ENCODE peak calls at places on chromosome 12, in ten cellular contexts. S is progenitor cell of endocrine pancreas; H is breast epithelium; C is MCF 10A; M is CD4-positive, alpha-beta T cell; L is fibroblast of lung; T is foreskin fibroblast; F is gastrocnemius medialis; Z is upper lobe of right lung; Y is neural crest cell. I is an unnamed sample.

GRCh38 chr12:38771871-38772270 is 133.5 kb downstream of the CPNE8 start:
- DNase-seq in F (no peak), H (no peak), Z (no peak), T (no peak), M (no peak), L (no peak), C (peak; percentile 5), S (no peak), Y (no peak), I (no peak)

GRCh38 chr12:5268424-5269210 is 163.3 kb upstream of the NTF3 start:
- DNase-seq in M (no peak), L (no peak), S (no peak), H (no peak), Z (no peak), C (no peak), Y (no peak), F (no peak), T (no peak), I (no peak)

GRCh38 chr12:93003540-93004239 is 74.6 kb upstream of the EEA1 start:
- DNase-seq in H (no peak), C (peak; percentile 42), T (peak; percentile 9), L (no peak), S (no peak), Y (no peak), F (no peak), Z (no peak), M (no peak), I (no peak)

GRCh38 chr12:21296751-21297406 is 37.8 kb downstream of the SLCO1A2 start:
- DNase-seq in T (peak; percentile 16), F (no peak), L (peak; percentile 8), Z (no peak), S (no peak), C (peak; percentile 26), H (no peak), Y (peak; percentile 6), M (no peak), I (no peak)

GRCh38 chr12:224330-224729 is 10.4 kb upstream of the SLC6A12 start:
- DNase-seq in C (no peak), T (no peak), Z (peak; percentile 39), M (no peak), H (no peak), L (no peak), S (no peak), Y (no peak), F (no peak), I (no peak)

GRCh38 chr12:27488479-27488878 is 35.5 kb upstream of the PPFIBP1 start:
- DNase-seq in M (no peak), F (no peak), H (no peak), Z (no peak), C (no peak), L (no peak), Y (no peak), S (no peak), T (peak; percentile 20), I (no peak)

GRCh38 chr12:51622564-51622963 is 31.5 kb downstream of the SCN8A start:
- DNase-seq in T (peak; percentile 77), S (no peak), C (peak; percentile 24), F (no peak), M (no peak), Y (no peak), L (peak; percentile 69), H (no peak), Z (no peak), I (no peak)

GRCh38 chr12:49838973-49839633 is 3.8 kb downstream of the BCDIN3D start:
- DNase-seq in S (no peak), L (peak; percentile 21), H (peak; percentile 12), M (no peak), Z (no peak), Y (peak; percentile 37), C (peak; percentile 59), F (no peak), T (peak; percentile 77), I (no peak)

DNA sequence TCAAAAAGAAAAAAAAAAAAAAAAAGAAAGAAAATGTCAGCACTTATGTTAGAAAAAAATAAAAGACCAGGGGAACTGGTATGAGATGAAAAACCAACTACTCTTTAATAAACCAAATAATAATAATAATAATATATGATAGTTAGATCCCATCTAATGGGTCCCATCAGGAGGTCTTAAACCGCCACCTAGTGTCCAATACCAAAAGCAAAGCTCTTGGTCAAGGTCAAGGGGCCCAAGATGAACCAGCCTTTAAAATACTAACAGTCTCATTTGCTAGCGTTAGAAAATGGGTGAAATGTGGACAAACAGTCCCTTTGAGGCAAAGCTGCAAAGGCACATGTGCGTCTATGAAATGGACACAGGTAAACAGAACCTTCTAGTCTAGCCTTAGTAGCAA is 12.3 kb downstream of the BRAP start:
- DNase-seq in H (no peak), S (no peak), T (peak; percentile 57), M (no peak), Z (no peak), Y (no peak), F (no peak), C (peak; percentile 46), L (no peak), I (no peak)
- TF ChIP-seq CTCF in H (no peak), S (peak; percentile 40), T (peak; percentile 54), M (no peak), Z (peak; percentile 42), Y (peak; percentile 54), F (no peak), C (peak; percentile 32), L (peak; percentile 64), I (peak; percentile 56)

DNA sequence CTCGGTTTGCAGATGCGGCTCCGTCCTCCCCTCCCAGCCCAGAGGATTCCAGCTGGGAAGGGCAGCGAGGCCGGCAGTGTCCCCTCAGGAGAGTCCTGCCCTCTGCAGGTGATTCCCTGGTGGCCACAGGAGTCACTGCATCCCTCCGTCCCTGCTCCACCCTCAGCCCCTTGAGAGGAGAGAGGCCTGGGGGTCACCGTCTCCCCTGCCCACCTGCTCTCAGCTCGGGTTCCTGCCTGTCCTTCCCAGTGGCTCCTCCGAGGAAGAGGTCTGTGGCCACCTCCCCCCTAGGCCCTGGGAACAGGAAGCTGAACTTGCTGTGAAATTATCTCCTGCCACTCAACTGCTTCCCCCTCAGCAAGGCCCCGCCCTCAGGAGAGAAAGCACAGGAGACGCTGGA is 12.9 kb upstream of the GALNT9 start:
- DNase-seq in H (no peak), T (no peak), S (no peak), Y (no peak), F (no peak), C (peak; percentile 27), L (no peak), Z (no peak), M (no peak), I (no peak)
- TF ChIP-seq CTCF in H (no peak), T (no peak), S (peak; percentile 62), Y (peak; percentile 57), F (no peak), C (no peak), L (no peak), Z (peak; percentile 21), M (peak; percentile 27), I (peak; percentile 50)

GRCh38 chr12:82756303-82756702 is 69.6 kb downstream of the TMTC2 start:
- DNase-seq in Y (no peak), Z (no peak), F (no peak), C (no peak), L (no peak), M (no peak), H (no peak), T (no peak), S (no peak), I (peak; percentile 68)

GRCh38 chr12:82757059-82757458 is 70.4 kb downstream of the TMTC2 start:
- DNase-seq in T (peak; percentile 38), F (no peak), M (no peak), L (no peak), S (no peak), Y (no peak), Z (no peak), C (peak; percentile 16), H (no peak), I (peak; percentile 80)

GRCh38 chr12:82760423-82760822 is 73.7 kb downstream of the TMTC2 start:
- DNase-seq in H (no peak), S (no peak), C (no peak), F (no peak), L (no peak), Y (no peak), Z (no peak), M (no peak), T (no peak), I (no peak)

GRCh38 chr12:82757611-82758010 is 70.9 kb downstream of the TMTC2 start:
- DNase-seq in L (no peak), T (no peak), H (no peak), Z (no peak), M (no peak), S (no peak), Y (no peak), C (peak; percentile 8), F (no peak), I (no peak)

DNA sequence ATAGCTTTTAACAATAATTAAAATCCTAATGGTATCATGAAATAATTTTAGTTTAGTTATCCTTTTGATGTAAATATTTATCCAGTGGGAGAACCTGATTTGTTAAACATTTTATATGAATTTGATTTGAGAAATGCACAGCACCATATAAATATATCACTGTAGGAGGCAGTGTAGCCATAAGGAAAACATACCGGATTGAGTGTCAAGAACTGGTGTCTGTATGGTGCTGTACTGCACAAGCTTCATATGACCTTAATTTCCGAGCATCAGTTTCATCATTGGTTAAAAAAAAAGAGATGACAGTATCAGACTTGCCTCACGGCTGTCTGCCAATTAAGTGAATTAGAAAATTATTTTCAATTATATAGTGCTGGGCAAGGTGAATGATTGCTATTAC is 72.0 kb downstream of the TMTC2 start:
- DNase-seq in S (no peak), Z (no peak), C (no peak), L (no peak), T (no peak), Y (no peak), M (no peak), H (no peak), F (no peak), I (no peak)
- TF ChIP-seq CTCF in S (no peak), Z (no peak), C (no peak), L (no peak), T (no peak), Y (peak; percentile 22), M (no peak), H (no peak), F (no peak), I (peak; percentile 41)

GRCh38 chr12:55729592-55730446 is 1.0 kb upstream of the CD63 start:
- DNase-seq in Z (peak; percentile 95), M (peak; percentile 53), F (peak; percentile 88), S (peak; percentile 32), C (peak; percentile 93), T (peak; percentile 97), Y (peak; percentile 75), L (peak; percentile 95), H (peak; percentile 84), I (peak; percentile 52)
- TF ChIP-seq CTCF in Z (no peak), M (no peak), F (no peak), S (no peak), C (no peak), T (no peak), Y (no peak), L (peak; percentile 3), H (no peak), I (no peak)

DNA sequence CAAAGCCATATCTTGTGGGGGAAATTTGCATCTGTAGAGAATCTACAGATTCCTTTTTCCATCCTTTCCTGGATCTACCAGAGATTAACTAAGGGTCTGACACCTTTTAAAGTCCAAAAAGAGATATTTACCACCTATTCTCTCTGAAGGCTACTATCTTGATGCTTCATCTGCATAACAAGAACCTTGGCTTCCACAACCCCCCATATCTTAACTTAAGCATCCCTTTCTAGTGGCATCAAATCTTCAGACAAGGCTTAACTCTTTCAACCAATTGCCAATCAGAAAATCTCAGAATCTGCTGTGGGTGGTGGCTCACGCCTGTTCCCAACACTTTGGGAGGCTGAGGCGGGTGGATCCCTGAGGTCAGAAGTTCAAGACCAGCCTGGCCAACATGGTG is 74.3 kb upstream of the FICD start:
- DNase-seq in C (no peak), M (no peak), T (no peak), H (no peak), F (no peak), L (no peak), Y (no peak), Z (no peak), S (no peak), I (no peak)
- TF ChIP-seq CTCF in C (no peak), M (no peak), T (no peak), H (no peak), F (no peak), L (no peak), Y (no peak), Z (no peak), S (no peak), I (no peak)

I was measured in LNCaP clone FGC.